ENCODE peak calls at places on chromosomes 2 and 18, in eight cellular contexts. One of them, this sample, is unnamed. For H3K4me1, the result is how much of the 10 kb centered on the place peaks cover.

GRCh38 chr2:236775521-236775920 is 205.9 kb downstream of the ACKR3 start:
- DNase-seq in CD8-positive, alpha-beta T cell: no peak
- DNase-seq in adipocyte: peak
- DNase-seq in cardiac muscle cell: no peak
- DNase-seq in tibial artery: no peak
- DNase-seq in sigmoid colon: no peak
- DNase-seq in psoas muscle: no peak
- DNase-seq in OCI-LY7: no peak
- DNase-seq in this sample: peak

GRCh38 chr2:210195066-210195852 is 24.1 kb upstream of the KANSL1L start:
- DNase-seq in CD8-positive, alpha-beta T cell: no peak
- DNase-seq in adipocyte: peak
- DNase-seq in cardiac muscle cell: peak
- DNase-seq in tibial artery: no peak
- DNase-seq in sigmoid colon: peak
- DNase-seq in psoas muscle: no peak
- DNase-seq in OCI-LY7: peak
- DNase-seq in this sample: peak

GRCh38 chr2:222797871-222798270 is 63.0 kb upstream of the ACSL3 start:
- DNase-seq in CD8-positive, alpha-beta T cell: no peak
- DNase-seq in adipocyte: no peak
- DNase-seq in cardiac muscle cell: no peak
- DNase-seq in tibial artery: no peak
- DNase-seq in sigmoid colon: no peak
- DNase-seq in psoas muscle: no peak
- DNase-seq in OCI-LY7: no peak
- DNase-seq in this sample: no peak

GRCh38 chr18:24585996-24586566 is 125.6 kb downstream of the HRH4 start:
- DNase-seq in CD8-positive, alpha-beta T cell: no peak
- DNase-seq in adipocyte: no peak
- DNase-seq in cardiac muscle cell: no peak
- DNase-seq in tibial artery: no peak
- DNase-seq in sigmoid colon: no peak
- DNase-seq in psoas muscle: no peak
- DNase-seq in OCI-LY7: no peak
- DNase-seq in this sample: no peak

GRCh38 chr2:102439065-102439695 is 16.2 kb downstream of the IL18RAP start:
- DNase-seq in CD8-positive, alpha-beta T cell: no peak
- DNase-seq in adipocyte: no peak
- DNase-seq in cardiac muscle cell: peak
- DNase-seq in tibial artery: no peak
- DNase-seq in sigmoid colon: no peak
- DNase-seq in psoas muscle: no peak
- DNase-seq in OCI-LY7: no peak
- DNase-seq in this sample: no peak

GRCh38 chr18:12377556-12378553 is 828 bp upstream of the AFG3L2 start:
- DNase-seq in CD8-positive, alpha-beta T cell: no peak
- DNase-seq in adipocyte: peak
- DNase-seq in cardiac muscle cell: no peak
- DNase-seq in tibial artery: no peak
- DNase-seq in sigmoid colon: no peak
- DNase-seq in psoas muscle: no peak
- DNase-seq in OCI-LY7: no peak
- DNase-seq in this sample: no peak

GRCh38 chr2:170928036-170928823 is 823 bp upstream of the GORASP2 start:
- DNase-seq in CD8-positive, alpha-beta T cell: no peak
- DNase-seq in adipocyte: no peak
- DNase-seq in cardiac muscle cell: peak
- DNase-seq in tibial artery: no peak
- DNase-seq in sigmoid colon: no peak
- DNase-seq in psoas muscle: no peak
- DNase-seq in OCI-LY7: peak
- DNase-seq in this sample: peak

GRCh38 chr18:24543408-24544140 is 83.1 kb downstream of the HRH4 start:
- DNase-seq in CD8-positive, alpha-beta T cell: no peak
- DNase-seq in adipocyte: no peak
- DNase-seq in cardiac muscle cell: no peak
- DNase-seq in tibial artery: no peak
- DNase-seq in sigmoid colon: no peak
- DNase-seq in psoas muscle: no peak
- DNase-seq in OCI-LY7: peak
- DNase-seq in this sample: no peak

GRCh38 chr18:45059695-45060094 is 379.0 kb downstream of the SETBP1 start:
- DNase-seq in CD8-positive, alpha-beta T cell: no peak
- DNase-seq in adipocyte: peak
- DNase-seq in cardiac muscle cell: peak
- DNase-seq in tibial artery: no peak
- DNase-seq in sigmoid colon: no peak
- DNase-seq in psoas muscle: no peak
- DNase-seq in OCI-LY7: no peak
- DNase-seq in this sample: no peak

GRCh38 chr2:31729442-31730092 is 148.8 kb upstream of the SRD5A2 start:
- DNase-seq in CD8-positive, alpha-beta T cell: no peak
- DNase-seq in adipocyte: peak
- DNase-seq in cardiac muscle cell: peak
- DNase-seq in tibial artery: no peak
- DNase-seq in sigmoid colon: no peak
- DNase-seq in psoas muscle: no peak
- DNase-seq in OCI-LY7: peak
- DNase-seq in this sample: peak

GRCh38 chr18:58103339-58103930 is 59.4 kb downstream of the NEDD4L start:
- DNase-seq in CD8-positive, alpha-beta T cell: no peak
- DNase-seq in adipocyte: no peak
- DNase-seq in cardiac muscle cell: no peak
- DNase-seq in tibial artery: no peak
- DNase-seq in sigmoid colon: no peak
- DNase-seq in psoas muscle: no peak
- DNase-seq in OCI-LY7: no peak
- DNase-seq in this sample: peak

GRCh38 chr2:133581027-133581760 is 12.9 kb upstream of the NCKAP5 start:
- DNase-seq in CD8-positive, alpha-beta T cell: no peak
- DNase-seq in adipocyte: peak
- DNase-seq in cardiac muscle cell: no peak
- DNase-seq in tibial artery: no peak
- DNase-seq in sigmoid colon: no peak
- DNase-seq in psoas muscle: no peak
- DNase-seq in OCI-LY7: no peak
- DNase-seq in this sample: no peak

DNA sequence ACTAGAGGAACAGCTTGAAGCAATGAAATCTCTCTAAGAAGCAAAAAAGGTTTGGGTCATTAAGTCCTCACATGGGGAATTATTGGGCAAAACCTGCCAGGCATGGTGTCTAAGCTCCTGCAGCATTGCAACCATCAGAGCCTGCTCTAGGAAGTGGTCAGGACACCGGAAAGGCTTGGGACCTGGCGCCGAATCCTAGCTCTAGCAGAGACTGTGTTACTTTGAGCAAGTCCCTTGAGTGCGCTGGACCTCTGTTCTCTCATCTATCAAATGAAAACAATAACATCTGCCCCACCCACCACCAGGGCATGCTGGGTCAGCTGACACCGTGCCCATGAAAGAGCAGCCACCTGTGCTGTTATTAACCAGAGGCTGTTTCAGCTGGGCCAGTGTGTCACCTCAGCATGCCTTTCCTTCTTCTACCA is 6.3 kb downstream of the TMEM127 start:
- DNase-seq in CD8-positive, alpha-beta T cell: no peak
- DNase-seq in adipocyte: no peak
- DNase-seq in cardiac muscle cell: no peak
- DNase-seq in tibial artery: no peak
- DNase-seq in sigmoid colon: peak
- DNase-seq in psoas muscle: peak
- DNase-seq in OCI-LY7: no peak
- DNase-seq in this sample: peak
- H3K4me3 ChIP-seq in CD8-positive, alpha-beta T cell: no peak
- H3K4me3 ChIP-seq in adipocyte: no peak
- H3K4me3 ChIP-seq in cardiac muscle cell: no peak
- H3K4me3 ChIP-seq in tibial artery: no peak
- H3K4me3 ChIP-seq in sigmoid colon: no peak
- H3K4me3 ChIP-seq in psoas muscle: peak
- H3K4me3 ChIP-seq in OCI-LY7: no peak
- H3K4me3 ChIP-seq in this sample: no peak

GRCh38 chr2:73992036-73992435 is 7.3 kb downstream of the TET3 start:
- DNase-seq in CD8-positive, alpha-beta T cell: no peak
- DNase-seq in adipocyte: no peak
- DNase-seq in cardiac muscle cell: no peak
- DNase-seq in tibial artery: no peak
- DNase-seq in sigmoid colon: no peak
- DNase-seq in psoas muscle: no peak
- DNase-seq in OCI-LY7: no peak
- DNase-seq in this sample: no peak

GRCh38 chr2:73993376-73993775 is 8.7 kb downstream of the TET3 start:
- DNase-seq in CD8-positive, alpha-beta T cell: no peak
- DNase-seq in adipocyte: no peak
- DNase-seq in cardiac muscle cell: no peak
- DNase-seq in tibial artery: no peak
- DNase-seq in sigmoid colon: no peak
- DNase-seq in psoas muscle: no peak
- DNase-seq in OCI-LY7: no peak
- DNase-seq in this sample: no peak

GRCh38 chr2:73989972-73990371 is 5.3 kb downstream of the TET3 start:
- DNase-seq in CD8-positive, alpha-beta T cell: no peak
- DNase-seq in adipocyte: no peak
- DNase-seq in cardiac muscle cell: no peak
- DNase-seq in tibial artery: no peak
- DNase-seq in sigmoid colon: no peak
- DNase-seq in psoas muscle: no peak
- DNase-seq in OCI-LY7: no peak
- DNase-seq in this sample: no peak

GRCh38 chr2:73987948-73988700 is 3.4 kb downstream of the TET3 start:
- DNase-seq in CD8-positive, alpha-beta T cell: no peak
- DNase-seq in adipocyte: no peak
- DNase-seq in cardiac muscle cell: peak
- DNase-seq in tibial artery: no peak
- DNase-seq in sigmoid colon: no peak
- DNase-seq in psoas muscle: no peak
- DNase-seq in OCI-LY7: no peak
- DNase-seq in this sample: no peak

DNA sequence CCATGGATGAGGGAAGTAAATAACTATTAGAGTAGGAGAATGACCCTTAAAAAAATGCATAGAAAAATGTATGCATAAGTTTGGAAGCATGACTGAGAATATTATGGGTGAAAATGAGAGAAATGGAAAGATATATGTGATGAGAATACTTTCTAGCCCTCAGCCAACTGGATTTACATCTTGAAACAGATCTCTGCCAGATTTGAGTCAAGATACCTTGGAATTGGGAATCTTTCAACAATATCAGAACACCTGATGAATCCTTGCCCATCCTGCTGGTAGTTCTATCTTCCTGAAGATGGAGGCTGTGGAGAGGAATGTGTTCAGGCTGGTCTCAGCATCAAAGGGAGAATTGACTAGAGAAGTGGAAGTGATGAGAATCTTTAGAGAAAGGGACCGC is 5.8 kb downstream of the TET3 start:
- DNase-seq in CD8-positive, alpha-beta T cell: no peak
- DNase-seq in adipocyte: no peak
- DNase-seq in cardiac muscle cell: no peak
- DNase-seq in tibial artery: no peak
- DNase-seq in sigmoid colon: no peak
- DNase-seq in psoas muscle: no peak
- DNase-seq in OCI-LY7: no peak
- DNase-seq in this sample: no peak
- H3K4me1 ChIP-seq in CD8-positive, alpha-beta T cell: half or more
- H3K4me1 ChIP-seq in adipocyte: under half
- H3K4me1 ChIP-seq in cardiac muscle cell: under half
- H3K4me1 ChIP-seq in tibial artery: under half
- H3K4me1 ChIP-seq in sigmoid colon: under half
- H3K4me1 ChIP-seq in psoas muscle: under half
- H3K4me1 ChIP-seq in OCI-LY7: under half
- H3K4me1 ChIP-seq in this sample: under half

DNA sequence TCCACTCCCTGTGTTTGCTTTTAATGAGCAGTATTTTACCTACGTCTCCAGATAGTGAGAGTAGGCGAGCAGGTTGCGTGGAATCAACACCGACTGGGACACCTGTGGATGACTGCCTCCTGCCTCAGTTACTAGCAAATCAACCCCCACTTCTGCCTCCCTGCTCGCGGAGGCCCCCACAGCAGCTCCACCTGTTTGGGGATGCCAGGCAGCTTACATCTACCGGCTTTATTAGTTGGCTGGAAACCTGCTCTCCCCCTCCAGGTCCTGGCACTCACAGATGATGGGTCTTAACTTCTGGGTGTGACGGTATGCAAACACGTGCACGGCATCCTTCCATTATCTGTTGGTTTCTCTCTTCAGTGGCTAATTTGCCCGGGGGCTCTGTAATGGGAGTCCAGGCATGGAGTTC is 164.4 kb upstream of the SESTD1 start:
- DNase-seq in CD8-positive, alpha-beta T cell: no peak
- DNase-seq in adipocyte: no peak
- DNase-seq in cardiac muscle cell: no peak
- DNase-seq in tibial artery: no peak
- DNase-seq in sigmoid colon: no peak
- DNase-seq in psoas muscle: no peak
- DNase-seq in OCI-LY7: no peak
- DNase-seq in this sample: peak
- H3K4me3 ChIP-seq in CD8-positive, alpha-beta T cell: no peak
- H3K4me3 ChIP-seq in adipocyte: peak
- H3K4me3 ChIP-seq in cardiac muscle cell: no peak
- H3K4me3 ChIP-seq in tibial artery: no peak
- H3K4me3 ChIP-seq in sigmoid colon: no peak
- H3K4me3 ChIP-seq in psoas muscle: no peak
- H3K4me3 ChIP-seq in OCI-LY7: no peak
- H3K4me3 ChIP-seq in this sample: peak

DNA sequence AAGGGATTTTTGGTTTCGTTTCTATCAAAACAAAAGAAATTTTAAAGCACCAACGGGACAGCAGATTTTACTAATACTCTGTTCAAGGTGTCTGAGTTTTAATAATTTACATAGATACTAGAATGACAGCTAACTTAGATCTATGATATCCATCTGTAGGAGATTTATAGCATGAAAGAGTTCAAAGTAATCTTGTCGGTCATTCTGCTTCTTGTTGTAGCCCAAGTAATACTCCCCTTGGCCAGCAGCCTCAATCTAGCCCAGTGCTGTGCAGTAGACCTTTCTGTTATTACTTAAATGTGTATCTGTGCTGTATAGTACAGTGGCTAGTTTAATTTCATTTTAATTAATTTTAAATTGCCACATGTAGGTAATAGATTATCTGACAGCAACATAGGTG is 44.7 kb downstream of the ANKRD12 start:
- DNase-seq in CD8-positive, alpha-beta T cell: no peak
- DNase-seq in adipocyte: no peak
- DNase-seq in cardiac muscle cell: no peak
- DNase-seq in tibial artery: no peak
- DNase-seq in sigmoid colon: no peak
- DNase-seq in psoas muscle: no peak
- DNase-seq in OCI-LY7: no peak
- DNase-seq in this sample: no peak
- H3K4me1 ChIP-seq in CD8-positive, alpha-beta T cell: under half
- H3K4me1 ChIP-seq in adipocyte: under half
- H3K4me1 ChIP-seq in cardiac muscle cell: under half
- H3K4me1 ChIP-seq in tibial artery: under half
- H3K4me1 ChIP-seq in sigmoid colon: under half
- H3K4me1 ChIP-seq in psoas muscle: under half
- H3K4me1 ChIP-seq in OCI-LY7: under half
- H3K4me1 ChIP-seq in this sample: under half